ENCODE peak calls at places on chromosomes 5 and 9, in ten cellular contexts. W is heart left ventricle, V is IMR-90, Z is Panc1, S is coronary artery, P is RWPE2, D is PC-3, L is ovary, B is PC-9, O is lung. Y is an unnamed sample.

GRCh38 chr9:94941211-94941875 is 214.8 kb downstream of the AOPEP start:
- DNase-seq in D (no peak), O (no peak), L (no peak), S (no peak), Z (no peak), B (peak; percentile 96), W (no peak), V (peak; percentile 16), P (no peak), Y (no peak)

GRCh38 chr9:88988796-88989641 is 2.2 kb upstream of the S1PR3 start:
- DNase-seq in W (no peak), S (peak; percentile 70), D (no peak), L (no peak), B (peak; percentile 65), O (no peak), V (peak; percentile 69), P (no peak), Z (no peak), Y (no peak)

GRCh38 chr5:137754961-137755762 is 999 bp upstream of the HNRNPA0 start:
- DNase-seq in D (no peak), V (no peak), O (no peak), W (no peak), S (no peak), Z (no peak), P (peak; percentile 74), B (no peak), L (peak; percentile 34), Y (no peak)

GRCh38 chr5:89849819-89850515 is 559.6 kb downstream of the CETN3 start:
- DNase-seq in P (no peak), D (no peak), B (no peak), O (no peak), Z (no peak), S (no peak), V (no peak), W (no peak), L (no peak), Y (no peak)

GRCh38 chr5:106094128-106094726 is 1576.5 kb downstream of the EFNA5 start:
- DNase-seq in W (no peak), S (no peak), D (peak; percentile 98), P (peak; percentile 86), L (no peak), B (peak; percentile 77), O (no peak), Z (peak; percentile 2), V (peak; percentile 69), Y (no peak)

GRCh38 chr5:139147743-139148079 is 50.5 kb downstream of the SIL1 start:
- DNase-seq in S (no peak), V (peak; percentile 54), Z (no peak), B (no peak), L (peak; percentile 79), W (peak; percentile 61), P (no peak), O (peak; percentile 59), D (no peak), Y (no peak)

GRCh38 chr9:112913326-112913725 is 22.6 kb upstream of the SLC46A2 start:
- DNase-seq in O (no peak), Z (no peak), L (no peak), W (no peak), P (no peak), B (no peak), V (no peak), S (no peak), D (no peak), Y (no peak)

GRCh38 chr9:75197521-75197920 is 109.2 kb downstream of the OSTF1 start:
- DNase-seq in B (no peak), S (no peak), V (no peak), O (no peak), Z (no peak), P (no peak), D (no peak), L (no peak), W (no peak), Y (no peak)

GRCh38 chr5:9466677-9467076 is 79.2 kb downstream of the SEMA5A start:
- DNase-seq in S (no peak), V (no peak), W (no peak), B (no peak), L (no peak), O (no peak), P (no peak), Z (no peak), D (no peak), Y (no peak)

GRCh38 chr5:144370273-144370672 is 199.6 kb downstream of the KCTD16 start:
- DNase-seq in O (no peak), P (no peak), L (no peak), W (no peak), D (no peak), Z (no peak), B (no peak), S (no peak), V (no peak), Y (no peak)

GRCh38 chr5:179275941-179276837 is 69.1 kb downstream of the ADAMTS2 start:
- DNase-seq in S (peak; percentile 97), V (peak; percentile 98), D (no peak), O (peak; percentile 48), P (no peak), L (peak; percentile 89), Z (no peak), B (no peak), W (peak; percentile 50), Y (peak; percentile 93)

DNA sequence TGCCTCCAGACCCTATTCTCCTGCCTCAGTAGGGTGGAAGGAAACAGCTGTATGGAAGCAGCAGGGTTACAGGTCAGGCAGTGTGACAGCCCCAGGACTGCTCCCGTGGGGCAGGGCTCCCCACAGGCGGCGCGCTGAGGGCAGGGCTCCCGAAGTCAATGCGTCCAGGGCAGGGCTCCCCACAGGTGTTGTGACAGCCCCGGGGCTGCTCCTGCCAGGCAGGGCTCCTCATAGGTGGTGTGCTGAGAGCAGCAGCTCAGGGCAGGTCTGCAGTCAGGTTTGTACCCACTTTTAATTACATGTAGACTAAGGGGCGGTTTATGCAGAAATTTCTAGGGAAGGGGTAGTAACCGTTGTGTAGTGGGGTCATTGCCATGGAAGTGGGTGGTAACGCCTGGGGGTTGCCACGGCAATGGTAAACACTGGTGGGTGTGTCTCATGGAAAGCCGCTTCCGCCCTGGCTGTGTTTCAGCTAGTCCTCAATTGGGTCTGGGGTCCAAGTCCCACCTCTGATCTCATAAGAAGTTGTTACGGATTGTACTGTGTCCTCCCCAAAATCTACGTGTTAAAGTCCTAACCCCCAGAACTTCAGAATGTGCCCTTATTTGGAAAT is 16.7 kb upstream of the TERT start:
- DNase-seq in D (no peak), B (no peak), V (no peak), W (no peak), Z (no peak), O (no peak), S (peak; percentile 38), L (no peak), P (no peak), Y (no peak)
- H3K4me3 ChIP-seq in D (no peak overlapping the region), B (no peak overlapping the region), V (no peak overlapping the region), W (no peak overlapping the region), Z (no peak overlapping the region), O (no peak overlapping the region), S (no peak overlapping the region), L (no peak overlapping the region), P (no peak overlapping the region), Y (no peak overlapping the region)

GRCh38 chr9:120439147-120439546 is 140.8 kb downstream of the CDK5RAP2 start:
- DNase-seq in L (no peak), S (no peak), W (no peak), D (peak; percentile 37), Z (no peak), O (no peak), P (no peak), V (peak; percentile 23), B (no peak), Y (no peak)
- TF ChIP-seq CTCF in L (no peak), S (no peak), W (peak; percentile 23), D (peak; percentile 63), Z (peak; percentile 57), O (no peak), P (peak; percentile 60), V (peak; percentile 54), B (peak; percentile 62), Y (peak; percentile 22)

DNA sequence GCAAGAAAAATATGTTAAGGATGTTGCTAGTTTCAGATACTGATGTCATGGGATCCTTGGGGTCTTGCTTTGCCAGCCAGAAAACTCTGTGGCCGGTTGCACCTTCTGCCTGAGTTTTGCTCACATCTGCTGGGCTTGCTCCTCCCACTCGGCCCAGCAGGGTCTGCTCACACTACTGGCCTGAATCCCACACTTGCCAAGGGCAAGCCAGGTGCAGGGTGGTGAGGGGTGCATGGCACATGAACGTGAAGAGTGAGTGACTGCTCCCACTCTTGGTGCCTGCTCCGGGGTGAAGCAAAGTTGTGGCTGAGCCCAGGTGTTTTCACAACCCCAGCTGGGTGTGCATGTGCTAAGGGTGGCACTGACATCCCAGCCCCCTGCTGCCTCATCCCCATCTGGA is 83.1 kb upstream of the STARD4 start:
- DNase-seq in O (no peak), W (no peak), B (no peak), P (peak; percentile 49), S (no peak), D (no peak), L (no peak), V (no peak), Z (no peak), Y (no peak)
- H3K27ac ChIP-seq in O (no peak overlapping the region), W (no peak overlapping the region), B (no peak overlapping the region), P (no peak overlapping the region), S (no peak overlapping the region), D (no peak overlapping the region), L (no peak overlapping the region), V (no peak overlapping the region), Z (no peak overlapping the region), Y (no peak overlapping the region)

GRCh38 chr9:98808879-98809278 is 1.4 kb downstream of the GALNT12 start:
- DNase-seq in O (no peak), L (no peak), Z (no peak), W (no peak), P (no peak), S (no peak), D (peak; percentile 31), V (no peak), B (no peak), Y (no peak)
- H3K4me3 ChIP-seq in O (no peak overlapping the region), L (no peak overlapping the region), Z (no peak overlapping the region), W (no peak overlapping the region), P (no peak overlapping the region), S (no peak overlapping the region), D (peak overlapping the region; percentile 87), V (no peak overlapping the region), B (peak overlapping the region; percentile 87), Y (no peak overlapping the region)

GRCh38 chr9:35816708-35817107 is 1.9 kb upstream of the HINT2 start:
- DNase-seq in B (no peak), Z (no peak), V (no peak), W (no peak), P (no peak), O (no peak), L (no peak), D (peak; percentile 6), S (no peak), Y (no peak)
- TF ChIP-seq CTCF in B (no peak), Z (peak; percentile 20), V (peak; percentile 4), W (no peak), P (no peak), O (no peak), L (no peak), D (no peak), S (no peak), Y (no peak)

DNA sequence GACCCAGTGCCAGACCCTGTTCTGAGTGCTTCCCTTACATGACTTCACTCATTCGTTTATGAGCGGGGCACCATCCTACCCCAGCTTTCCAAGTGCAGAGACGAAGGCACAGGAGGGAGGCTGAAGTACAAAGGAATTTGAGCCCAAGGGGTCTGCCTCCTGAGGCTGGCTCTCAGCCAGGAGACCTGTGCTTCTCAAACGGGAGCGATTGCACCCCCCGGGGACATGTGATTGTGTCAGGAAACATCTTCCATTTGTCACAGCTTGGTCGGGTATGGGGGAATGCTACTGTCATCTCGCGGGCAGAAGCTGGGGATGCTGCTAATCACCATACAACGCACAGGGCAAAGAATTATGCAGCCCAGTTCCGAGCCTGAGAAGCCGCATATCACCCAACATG is 23.9 kb downstream of the ADCY2 start:
- DNase-seq in B (no peak), P (no peak), S (no peak), Z (no peak), O (no peak), V (no peak), W (no peak), L (no peak), D (no peak), Y (no peak)
- H3K27ac ChIP-seq in B (no peak overlapping the region), P (no peak overlapping the region), S (no peak overlapping the region), Z (no peak overlapping the region), O (no peak overlapping the region), V (no peak overlapping the region), W (no peak overlapping the region), L (no peak overlapping the region), D (no peak overlapping the region), Y (no peak overlapping the region)